ENCODE peak calls at places on chromosomes 12 and 14, in seven cellular contexts. One of them, this sample, is unnamed.

GRCh38 chr12:3458041-3458440 is 33.0 kb upstream of the PRMT8 start:
- DNase-seq in foreskin fibroblast: peak; percentile 11
- DNase-seq in NT2/D1: no peak
- DNase-seq in NB4: no peak
- DNase-seq in A549: no peak
- DNase-seq in brain microvascular endothelial cell: no peak
- DNase-seq in GM12864: no peak
- DNase-seq in this sample: no peak

GRCh38 chr12:104975621-104976343 is 10.3 kb upstream of the NOPCHAP1 start:
- DNase-seq in foreskin fibroblast: peak; percentile 77
- DNase-seq in NT2/D1: no peak
- DNase-seq in NB4: peak; percentile 73
- DNase-seq in A549: no peak
- DNase-seq in brain microvascular endothelial cell: no peak
- DNase-seq in GM12864: no peak
- DNase-seq in this sample: no peak

GRCh38 chr12:67710582-67710981 is 62.0 kb downstream of the DYRK2 start:
- DNase-seq in foreskin fibroblast: peak; percentile 76
- DNase-seq in NT2/D1: no peak
- DNase-seq in NB4: peak; percentile 59
- DNase-seq in A549: peak; percentile 82
- DNase-seq in brain microvascular endothelial cell: no peak
- DNase-seq in GM12864: peak; percentile 54
- DNase-seq in this sample: no peak

GRCh38 chr12:89863332-89863938 is 154.8 kb upstream of the ATP2B1 start:
- DNase-seq in foreskin fibroblast: no peak
- DNase-seq in NT2/D1: no peak
- DNase-seq in NB4: peak; percentile 37
- DNase-seq in A549: no peak
- DNase-seq in brain microvascular endothelial cell: no peak
- DNase-seq in GM12864: peak; percentile 81
- DNase-seq in this sample: no peak

GRCh38 chr12:3489057-3489456 is 1.9 kb upstream of the PRMT8 start:
- DNase-seq in foreskin fibroblast: peak; percentile 70
- DNase-seq in NT2/D1: no peak
- DNase-seq in NB4: no peak
- DNase-seq in A549: no peak
- DNase-seq in brain microvascular endothelial cell: peak; percentile 78
- DNase-seq in GM12864: no peak
- DNase-seq in this sample: no peak

GRCh38 chr12:132474237-132474741 is 15.7 kb upstream of the FBRSL1 start:
- DNase-seq in foreskin fibroblast: no peak
- DNase-seq in NT2/D1: no peak
- DNase-seq in NB4: no peak
- DNase-seq in A549: no peak
- DNase-seq in brain microvascular endothelial cell: no peak
- DNase-seq in GM12864: no peak
- DNase-seq in this sample: no peak

GRCh38 chr14:85531141-85531593 is 1.2 kb downstream of the FLRT2 start:
- DNase-seq in foreskin fibroblast: peak; percentile 88
- DNase-seq in NT2/D1: no peak
- DNase-seq in NB4: no peak
- DNase-seq in A549: peak; percentile 79
- DNase-seq in brain microvascular endothelial cell: peak; percentile 74
- DNase-seq in GM12864: no peak
- DNase-seq in this sample: no peak

GRCh38 chr12:120687570-120688289 is 781 bp downstream of the MLEC start:
- DNase-seq in foreskin fibroblast: peak; percentile 68
- DNase-seq in NT2/D1: no peak
- DNase-seq in NB4: peak; percentile 63
- DNase-seq in A549: no peak
- DNase-seq in brain microvascular endothelial cell: no peak
- DNase-seq in GM12864: no peak
- DNase-seq in this sample: no peak

GRCh38 chr12:124386661-124387509 is 92.0 kb downstream of the RFLNA start:
- DNase-seq in foreskin fibroblast: peak; percentile 25
- DNase-seq in NT2/D1: no peak
- DNase-seq in NB4: no peak
- DNase-seq in A549: peak; percentile 66
- DNase-seq in brain microvascular endothelial cell: peak; percentile 36
- DNase-seq in GM12864: no peak
- DNase-seq in this sample: no peak

GRCh38 chr12:1281683-1282366 is 290.8 kb downstream of the ERC1 start:
- DNase-seq in foreskin fibroblast: peak; percentile 90
- DNase-seq in NT2/D1: no peak
- DNase-seq in NB4: no peak
- DNase-seq in A549: no peak
- DNase-seq in brain microvascular endothelial cell: peak; percentile 70
- DNase-seq in GM12864: no peak
- DNase-seq in this sample: no peak

GRCh38 chr12:52579468-52580450 is 6.1 kb upstream of the KRT74 start:
- DNase-seq in foreskin fibroblast: no peak
- DNase-seq in NT2/D1: no peak
- DNase-seq in NB4: no peak
- DNase-seq in A549: no peak
- DNase-seq in brain microvascular endothelial cell: no peak
- DNase-seq in GM12864: no peak
- DNase-seq in this sample: no peak

GRCh38 chr14:33120966-33121365 is 182.3 kb downstream of the NPAS3 start:
- DNase-seq in foreskin fibroblast: peak; percentile 32
- DNase-seq in NT2/D1: no peak
- DNase-seq in NB4: peak; percentile 5
- DNase-seq in A549: no peak
- DNase-seq in brain microvascular endothelial cell: peak; percentile 15
- DNase-seq in GM12864: no peak
- DNase-seq in this sample: no peak

GRCh38 chr14:61335876-61336275 is 14.5 kb downstream of the PRKCH start:
- DNase-seq in foreskin fibroblast: no peak
- DNase-seq in NT2/D1: no peak
- DNase-seq in NB4: no peak
- DNase-seq in A549: no peak
- DNase-seq in brain microvascular endothelial cell: no peak
- DNase-seq in GM12864: no peak
- DNase-seq in this sample: no peak

GRCh38 chr12:120719072-120719471 is 6.6 kb upstream of the ACADS start:
- DNase-seq in foreskin fibroblast: no peak
- DNase-seq in NT2/D1: no peak
- DNase-seq in NB4: no peak
- DNase-seq in A549: no peak
- DNase-seq in brain microvascular endothelial cell: no peak
- DNase-seq in GM12864: no peak
- DNase-seq in this sample: no peak

GRCh38 chr14:81728447-81728846 is 194.8 kb upstream of the SEL1L start:
- DNase-seq in foreskin fibroblast: no peak
- DNase-seq in NT2/D1: no peak
- DNase-seq in NB4: no peak
- DNase-seq in A549: no peak
- DNase-seq in brain microvascular endothelial cell: no peak
- DNase-seq in GM12864: no peak
- DNase-seq in this sample: no peak

GRCh38 chr14:74616996-74617700 is 5.1 kb upstream of the LTBP2 start:
- DNase-seq in foreskin fibroblast: peak; percentile 44
- DNase-seq in NT2/D1: no peak
- DNase-seq in NB4: no peak
- DNase-seq in A549: peak; percentile 39
- DNase-seq in brain microvascular endothelial cell: peak; percentile 26
- DNase-seq in GM12864: no peak
- DNase-seq in this sample: no peak

GRCh38 chr14:61533513-61534255 is 161.6 kb upstream of the HIF1A start:
- DNase-seq in foreskin fibroblast: no peak
- DNase-seq in NT2/D1: no peak
- DNase-seq in NB4: peak; percentile 34
- DNase-seq in A549: no peak
- DNase-seq in brain microvascular endothelial cell: no peak
- DNase-seq in GM12864: no peak
- DNase-seq in this sample: no peak

GRCh38 chr12:96112733-96113132 is 77.3 kb upstream of the LTA4H start:
- DNase-seq in foreskin fibroblast: no peak
- DNase-seq in NT2/D1: no peak
- DNase-seq in NB4: no peak
- DNase-seq in A549: no peak
- DNase-seq in brain microvascular endothelial cell: no peak
- DNase-seq in GM12864: no peak
- DNase-seq in this sample: no peak

GRCh38 chr12:122395319-122395718 is 27.1 kb downstream of the CLIP1 start:
- DNase-seq in foreskin fibroblast: peak; percentile 96
- DNase-seq in NT2/D1: no peak
- DNase-seq in NB4: no peak
- DNase-seq in A549: peak; percentile 81
- DNase-seq in brain microvascular endothelial cell: peak; percentile 80
- DNase-seq in GM12864: no peak
- DNase-seq in this sample: no peak

GRCh38 chr14:56794557-56795283 is 15.6 kb downstream of the OTX2 start:
- DNase-seq in foreskin fibroblast: no peak
- DNase-seq in NT2/D1: no peak
- DNase-seq in NB4: no peak
- DNase-seq in A549: no peak
- DNase-seq in brain microvascular endothelial cell: no peak
- DNase-seq in GM12864: no peak
- DNase-seq in this sample: no peak

GRCh38 chr12:77102691-77103090 is 37.3 kb upstream of the E2F7 start:
- DNase-seq in foreskin fibroblast: peak; percentile 69
- DNase-seq in NT2/D1: no peak
- DNase-seq in NB4: no peak
- DNase-seq in A549: no peak
- DNase-seq in brain microvascular endothelial cell: peak; percentile 57
- DNase-seq in GM12864: no peak
- DNase-seq in this sample: no peak

GRCh38 chr14:92143962-92144361 is 22.2 kb downstream of the CPSF2 start:
- DNase-seq in foreskin fibroblast: peak; percentile 44
- DNase-seq in NT2/D1: no peak
- DNase-seq in NB4: no peak
- DNase-seq in A549: no peak
- DNase-seq in brain microvascular endothelial cell: no peak
- DNase-seq in GM12864: no peak
- DNase-seq in this sample: no peak

GRCh38 chr12:63897931-63898330 is 53.4 kb downstream of the SRGAP1 start:
- DNase-seq in foreskin fibroblast: no peak
- DNase-seq in NT2/D1: no peak
- DNase-seq in NB4: peak; percentile 42
- DNase-seq in A549: no peak
- DNase-seq in brain microvascular endothelial cell: peak; percentile 49
- DNase-seq in GM12864: no peak
- DNase-seq in this sample: no peak

GRCh38 chr14:69073429-69073828 is 79.5 kb downstream of the DCAF5 start:
- DNase-seq in foreskin fibroblast: no peak
- DNase-seq in NT2/D1: no peak
- DNase-seq in NB4: no peak
- DNase-seq in A549: no peak
- DNase-seq in brain microvascular endothelial cell: no peak
- DNase-seq in GM12864: no peak
- DNase-seq in this sample: no peak
- H3K4me3 ChIP-seq in foreskin fibroblast: no peak overlapping the region
- H3K4me3 ChIP-seq in NT2/D1: no peak overlapping the region
- H3K4me3 ChIP-seq in NB4: no peak overlapping the region
- H3K4me3 ChIP-seq in A549: no peak overlapping the region
- H3K4me3 ChIP-seq in brain microvascular endothelial cell: no peak overlapping the region
- H3K4me3 ChIP-seq in GM12864: no peak overlapping the region
- H3K4me3 ChIP-seq in this sample: no peak overlapping the region

DNA sequence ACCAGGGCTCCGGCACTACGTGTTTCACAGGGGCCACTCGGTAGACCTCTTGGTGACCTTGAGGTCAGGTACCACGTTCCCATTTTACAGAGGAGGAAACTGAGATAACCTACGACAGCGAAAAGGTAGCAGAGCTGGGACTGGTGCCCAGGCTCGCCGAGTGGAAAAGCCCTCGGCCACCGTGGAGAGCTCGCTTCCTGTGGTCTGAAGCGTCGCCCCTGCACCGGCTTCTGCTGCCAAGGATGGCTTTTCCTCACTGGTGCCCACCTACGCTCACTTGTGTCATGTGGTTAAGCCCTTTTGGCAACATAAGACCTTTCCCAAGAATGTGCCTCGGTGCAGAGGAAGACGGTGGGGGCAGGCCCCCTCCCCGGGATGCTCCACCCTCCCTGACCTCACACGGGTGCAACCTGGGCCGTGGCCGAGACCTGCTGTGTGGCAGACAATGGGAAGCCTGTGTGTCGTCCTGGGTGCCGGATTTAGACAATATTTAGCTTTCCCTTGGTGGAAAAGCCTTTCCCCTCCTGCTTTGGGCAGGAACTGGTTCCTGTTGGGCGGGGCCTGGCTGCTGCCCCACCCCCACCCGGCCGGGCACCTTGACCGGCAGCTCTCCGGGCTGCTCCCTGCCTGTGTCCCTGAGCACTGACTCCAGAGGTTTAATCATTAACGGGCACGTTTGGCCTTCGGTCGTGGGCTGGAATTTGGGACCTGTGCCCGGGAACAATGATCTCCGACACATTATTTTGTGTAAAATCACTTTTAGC is 32.4 kb upstream of the PPP1R13B start:
- DNase-seq in foreskin fibroblast: peak; percentile 59
- DNase-seq in NT2/D1: no peak
- DNase-seq in NB4: no peak
- DNase-seq in A549: peak; percentile 75
- DNase-seq in brain microvascular endothelial cell: no peak
- DNase-seq in GM12864: no peak
- DNase-seq in this sample: no peak
- H3K4me3 ChIP-seq in foreskin fibroblast: peak overlapping the region; percentile 11
- H3K4me3 ChIP-seq in NT2/D1: no peak overlapping the region
- H3K4me3 ChIP-seq in NB4: no peak overlapping the region
- H3K4me3 ChIP-seq in A549: peak overlapping the region; percentile 35
- H3K4me3 ChIP-seq in brain microvascular endothelial cell: peak overlapping the region; percentile 9
- H3K4me3 ChIP-seq in GM12864: no peak overlapping the region
- H3K4me3 ChIP-seq in this sample: no peak overlapping the region

GRCh38 chr14:104603623-104604401 is 760 bp downstream of the TMEM179 start:
- DNase-seq in foreskin fibroblast: no peak
- DNase-seq in NT2/D1: no peak
- DNase-seq in NB4: no peak
- DNase-seq in A549: no peak
- DNase-seq in brain microvascular endothelial cell: no peak
- DNase-seq in GM12864: no peak
- DNase-seq in this sample: no peak
- H3K4me3 ChIP-seq in foreskin fibroblast: no peak overlapping the region
- H3K4me3 ChIP-seq in NT2/D1: peak overlapping the region; percentile 46
- H3K4me3 ChIP-seq in NB4: no peak overlapping the region
- H3K4me3 ChIP-seq in A549: peak overlapping the region; percentile 34
- H3K4me3 ChIP-seq in brain microvascular endothelial cell: no peak overlapping the region
- H3K4me3 ChIP-seq in GM12864: no peak overlapping the region
- H3K4me3 ChIP-seq in this sample: no peak overlapping the region

GRCh38 chr14:77498120-77498979 is at the start of gene ISM2:
- DNase-seq in foreskin fibroblast: peak; percentile 75
- DNase-seq in NT2/D1: no peak
- DNase-seq in NB4: peak; percentile 31
- DNase-seq in A549: peak; percentile 32
- DNase-seq in brain microvascular endothelial cell: peak; percentile 2
- DNase-seq in GM12864: no peak
- DNase-seq in this sample: no peak
- H3K4me3 ChIP-seq in foreskin fibroblast: peak within 1 kb of the TSS; percentile 39
- H3K4me3 ChIP-seq in NT2/D1: peak within 1 kb of the TSS; percentile 43
- H3K4me3 ChIP-seq in NB4: no peak within 1 kb of the TSS
- H3K4me3 ChIP-seq in A549: peak within 1 kb of the TSS; percentile 70
- H3K4me3 ChIP-seq in brain microvascular endothelial cell: peak within 1 kb of the TSS; percentile 42
- H3K4me3 ChIP-seq in GM12864: peak within 1 kb of the TSS; percentile 59
- H3K4me3 ChIP-seq in this sample: no peak within 1 kb of the TSS

GRCh38 chr14:103716899-103717411 is 1.3 kb downstream of the ZFYVE21 start:
- DNase-seq in foreskin fibroblast: no peak
- DNase-seq in NT2/D1: no peak
- DNase-seq in NB4: no peak
- DNase-seq in A549: no peak
- DNase-seq in brain microvascular endothelial cell: no peak
- DNase-seq in GM12864: no peak
- DNase-seq in this sample: no peak
- H3K4me3 ChIP-seq in foreskin fibroblast: peak overlapping the region; percentile 76
- H3K4me3 ChIP-seq in NT2/D1: peak overlapping the region; percentile 66
- H3K4me3 ChIP-seq in NB4: peak overlapping the region; percentile 67
- H3K4me3 ChIP-seq in A549: peak overlapping the region; percentile 80
- H3K4me3 ChIP-seq in brain microvascular endothelial cell: peak overlapping the region; percentile 76
- H3K4me3 ChIP-seq in GM12864: peak overlapping the region; percentile 84
- H3K4me3 ChIP-seq in this sample: peak overlapping the region; percentile 70

GRCh38 chr12:74015118-74015517 is 522.5 kb upstream of the ATXN7L3B start:
- DNase-seq in foreskin fibroblast: no peak
- DNase-seq in NT2/D1: no peak
- DNase-seq in NB4: no peak
- DNase-seq in A549: no peak
- DNase-seq in brain microvascular endothelial cell: no peak
- DNase-seq in GM12864: no peak
- DNase-seq in this sample: no peak
- H3K4me3 ChIP-seq in foreskin fibroblast: no peak overlapping the region
- H3K4me3 ChIP-seq in NT2/D1: no peak overlapping the region
- H3K4me3 ChIP-seq in NB4: no peak overlapping the region
- H3K4me3 ChIP-seq in A549: no peak overlapping the region
- H3K4me3 ChIP-seq in brain microvascular endothelial cell: no peak overlapping the region
- H3K4me3 ChIP-seq in GM12864: no peak overlapping the region
- H3K4me3 ChIP-seq in this sample: no peak overlapping the region

This sample was measured in Jurkat, Clone E6-1.